ENCODE peak calls at places on chromosomes 1 and 21, in ten cellular contexts. W is BJ, X is lower lobe of right lung, I is psoas muscle, O is colonic mucosa, D is fibroblast of mammary gland, M is right atrium auricular region, Q is heart left ventricle, Y is nephron progenitor cell, F is H1. Z is an unnamed sample.

GRCh38 chr1:158019177-158019868 is 25.9 kb downstream of the KIRREL1 start:
- DNase-seq in F (no peak), X (no peak), Y (peak), Q (peak), I (peak), M (peak), O (no peak), D (peak), W (peak), Z (peak)

GRCh38 chr1:29628190-29628589 is 391.9 kb downstream of the PTPRU start:
- DNase-seq in F (no peak), Q (no peak), Y (no peak), O (peak), W (no peak), X (no peak), I (no peak), D (no peak), M (peak), Z (no peak)

GRCh38 chr1:66090863-66091457 is 298.3 kb downstream of the PDE4B start:
- DNase-seq in D (no peak), Q (no peak), I (no peak), Y (no peak), X (no peak), W (no peak), F (no peak), O (no peak), M (no peak), Z (no peak)

GRCh38 chr21:43855955-43856354 is 9.1 kb upstream of the AGPAT3 start:
- DNase-seq in X (no peak), Q (no peak), O (no peak), M (no peak), I (no peak), D (no peak), W (no peak), Y (no peak), F (no peak), Z (no peak)

GRCh38 chr21:28742527-28742926 is 250.2 kb downstream of the LTN1 start:
- DNase-seq in I (no peak), Q (no peak), Y (no peak), X (no peak), D (peak), M (no peak), W (no peak), F (no peak), O (no peak), Z (no peak)

GRCh38 chr1:203215573-203215972 is 13.9 kb downstream of the CHIT1 start:
- DNase-seq in M (no peak), X (no peak), Q (no peak), W (no peak), F (no peak), O (no peak), I (no peak), Y (no peak), D (no peak), Z (no peak)

GRCh38 chr1:55781944-55782482 is 566.8 kb upstream of the USP24 start:
- DNase-seq in F (no peak), O (peak), M (no peak), Q (no peak), Y (no peak), I (no peak), W (peak), X (no peak), D (peak), Z (peak)

GRCh38 chr1:159180516-159180915 is 9.1 kb downstream of the CADM3 start:
- DNase-seq in Y (no peak), X (no peak), W (no peak), M (no peak), Q (no peak), D (no peak), I (no peak), F (no peak), O (no peak), Z (no peak)

GRCh38 chr1:53065391-53065790 is 3.4 kb downstream of the PODN start:
- DNase-seq in X (peak), Q (no peak), D (no peak), W (no peak), O (no peak), I (no peak), F (peak), Y (no peak), M (peak), Z (no peak)

GRCh38 chr1:173137116-173137515 is 70.0 kb downstream of the TNFSF4 start:
- DNase-seq in M (no peak), X (no peak), D (no peak), F (no peak), O (no peak), Y (no peak), W (no peak), Q (no peak), I (no peak), Z (no peak)

GRCh38 chr1:209038735-209039134 is 544.8 kb upstream of the CAMK1G start:
- DNase-seq in D (peak), Q (no peak), O (no peak), X (no peak), Y (no peak), M (no peak), W (no peak), F (no peak), I (no peak), Z (no peak)

GRCh38 chr1:15870421-15870820 is 22.9 kb downstream of the SPEN start:
- DNase-seq in Y (no peak), O (no peak), W (no peak), D (peak), X (no peak), I (no peak), Q (no peak), F (no peak), M (no peak), Z (no peak)

GRCh38 chr1:25685938-25686665 is 69.5 kb downstream of the MAN1C1 start:
- DNase-seq in W (no peak), X (no peak), Y (no peak), Q (no peak), F (no peak), D (peak), I (peak), M (peak), O (no peak), Z (no peak)

GRCh38 chr1:171738921-171739320 is 2.9 kb downstream of the VAMP4 start:
- DNase-seq in Q (no peak), O (no peak), M (no peak), X (no peak), D (peak), W (no peak), Y (no peak), F (no peak), I (no peak), Z (no peak)

GRCh38 chr1:232169436-232169835 is 460.5 kb downstream of the SIPA1L2 start:
- DNase-seq in D (no peak), I (no peak), W (no peak), M (no peak), Y (no peak), F (no peak), Q (no peak), O (no peak), X (no peak), Z (no peak)

GRCh38 chr21:21003701-21004100 is 5.5 kb downstream of the NCAM2 start:
- DNase-seq in F (no peak), M (no peak), O (no peak), Y (peak), D (peak), Q (no peak), I (no peak), W (no peak), X (no peak), Z (no peak)

GRCh38 chr1:31504001-31504400 is 72.3 kb upstream of the TINAGL1 start:
- DNase-seq in D (no peak), O (peak), W (no peak), X (no peak), Y (no peak), M (peak), I (no peak), F (no peak), Q (no peak), Z (no peak)

GRCh38 chr1:31502926-31503511 is 73.3 kb upstream of the TINAGL1 start:
- DNase-seq in W (no peak), D (no peak), O (no peak), Q (no peak), M (no peak), F (peak), I (no peak), X (no peak), Y (no peak), Z (no peak)

GRCh38 chr1:31502253-31502652 is 74.1 kb upstream of the TINAGL1 start:
- DNase-seq in D (no peak), Q (no peak), F (no peak), O (no peak), I (no peak), Y (no peak), M (no peak), X (no peak), W (no peak), Z (no peak)

GRCh38 chr1:31503581-31503980 is 72.7 kb upstream of the TINAGL1 start:
- DNase-seq in M (peak), F (no peak), D (no peak), X (no peak), I (no peak), Y (no peak), O (no peak), Q (no peak), W (no peak), Z (no peak)

DNA sequence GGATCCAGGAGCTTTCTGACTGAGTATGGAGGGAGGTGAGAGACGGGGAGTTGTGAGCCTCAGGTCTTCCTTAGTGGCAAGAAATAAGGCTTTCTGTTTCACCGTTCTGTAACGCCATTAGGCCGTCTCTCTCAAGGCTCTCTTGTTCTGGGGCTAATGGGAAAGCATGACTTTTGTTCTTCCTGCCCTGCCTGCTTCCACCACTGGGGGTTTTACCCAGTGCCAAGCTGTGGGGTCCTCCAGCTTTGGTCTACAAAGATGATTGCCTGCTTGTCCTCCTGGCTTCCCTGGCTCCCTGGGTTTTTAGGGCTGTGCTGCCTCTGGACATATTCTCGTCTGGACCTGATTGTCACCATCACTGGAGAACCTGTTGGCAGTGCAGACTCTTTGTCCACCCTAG is 74.8 kb upstream of the TINAGL1 start:
- DNase-seq in Q (no peak), M (no peak), X (no peak), D (no peak), O (no peak), W (no peak), Y (no peak), F (no peak), I (no peak), Z (no peak)
- TF ChIP-seq CTCF in Q (no peak), M (no peak), X (no peak), D (peak), O (no peak), W (peak), Y (no peak), F (peak), I (no peak), Z (peak)

DNA sequence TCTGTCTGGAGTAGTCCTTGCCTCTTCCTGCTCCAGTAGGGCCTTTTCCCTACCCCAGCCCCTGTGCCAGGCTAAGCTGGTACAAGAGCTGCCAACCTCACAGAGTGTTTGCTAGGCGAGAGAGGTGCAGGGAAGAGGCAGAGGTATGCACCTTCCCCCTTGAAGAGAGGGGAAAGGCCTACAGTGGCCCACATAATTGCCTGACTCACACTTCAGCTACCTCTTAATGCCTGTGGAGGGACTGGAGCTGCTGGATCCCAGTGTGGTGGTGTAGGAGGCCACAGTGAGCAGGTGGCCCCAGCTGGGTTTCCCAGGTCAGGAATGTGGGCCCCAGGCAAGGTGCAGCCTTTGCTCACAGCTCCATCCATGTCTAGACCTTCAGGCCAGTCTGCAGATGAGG is 3.3 kb upstream of the CCDC28B start:
- DNase-seq in Y (no peak), X (no peak), M (no peak), Q (no peak), F (no peak), W (no peak), I (no peak), O (no peak), D (no peak), Z (no peak)
- TF ChIP-seq CTCF in Y (no peak), X (no peak), M (no peak), Q (no peak), F (no peak), W (no peak), I (no peak), O (no peak), D (no peak), Z (no peak)

GRCh38 chr1:13748610-13749505 is 48.9 kb downstream of the PRDM2 start:
- DNase-seq in W (peak), F (peak), I (peak), Y (peak), X (peak), O (peak), D (peak), Q (peak), M (peak), Z (peak)
- TF ChIP-seq CTCF in W (peak), F (no peak), I (no peak), Y (no peak), X (no peak), O (no peak), D (no peak), Q (no peak), M (no peak), Z (no peak)

GRCh38 chr1:1599030-1599916 is 662 bp downstream of the FNDC10 start:
- DNase-seq in Y (peak), F (peak), X (peak), W (no peak), O (no peak), I (no peak), D (peak), M (no peak), Q (peak), Z (no peak)
- TF ChIP-seq CTCF in Y (peak), F (peak), X (peak), W (no peak), O (no peak), I (no peak), D (no peak), M (no peak), Q (no peak), Z (no peak)

DNA sequence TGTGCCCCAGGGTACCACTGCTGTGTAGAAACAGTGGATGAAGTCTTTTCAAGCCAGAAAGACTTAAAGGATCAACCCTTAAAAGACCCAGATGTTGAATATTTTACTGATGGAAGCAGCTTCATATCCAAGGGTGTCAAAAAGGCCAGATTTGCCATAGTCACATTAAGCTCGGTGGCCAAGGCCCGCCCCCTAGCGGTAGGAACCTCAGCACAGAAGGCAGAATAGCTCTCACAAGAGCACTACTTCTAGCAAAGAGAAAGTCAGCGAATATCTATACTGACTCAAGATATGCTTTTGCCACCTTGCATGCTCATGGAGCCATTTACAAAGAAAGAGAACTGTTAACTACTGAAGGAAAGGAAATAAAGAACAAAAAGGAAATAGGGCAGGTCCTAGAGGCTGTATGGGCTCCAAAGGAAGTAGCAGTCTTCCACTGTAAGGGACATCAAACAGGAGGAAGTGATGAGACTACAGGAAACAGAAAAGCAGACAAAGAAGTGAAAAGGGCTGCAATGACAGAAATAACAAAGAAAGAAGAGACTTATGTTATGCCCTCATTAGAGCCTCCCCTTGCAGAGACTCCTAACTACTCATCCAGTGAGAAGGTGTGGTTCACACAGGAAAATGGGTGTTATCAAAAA is 90.5 kb downstream of the LIPI start:
- DNase-seq in Y (peak), O (peak), I (no peak), M (no peak), Q (no peak), D (peak), W (no peak), F (peak), X (no peak), Z (no peak)
- TF ChIP-seq CTCF in Y (peak), O (peak), I (peak), M (peak), Q (no peak), D (peak), W (peak), F (peak), X (peak), Z (peak)

DNA sequence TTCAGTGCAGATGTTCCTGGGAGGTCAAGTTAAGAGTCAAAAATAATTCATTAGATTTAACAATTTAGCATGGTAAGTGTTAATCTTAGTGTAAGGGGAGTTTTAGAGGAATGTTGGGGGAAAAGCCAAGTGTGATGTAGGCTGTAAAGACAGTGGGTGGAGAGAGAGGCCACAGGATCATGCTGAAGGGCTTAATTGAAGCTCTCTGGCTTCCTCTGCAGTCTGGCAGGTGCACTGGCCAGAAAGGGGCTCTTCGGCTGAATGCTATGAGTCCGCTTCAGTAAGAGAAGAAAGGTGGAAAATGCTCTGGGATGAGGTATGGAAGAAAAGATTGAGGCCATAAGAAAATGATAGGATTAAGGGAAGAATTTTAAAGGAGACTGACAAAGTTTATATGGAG is 3.0 kb downstream of the BRDT start:
- DNase-seq in M (no peak), X (no peak), F (no peak), Q (no peak), D (no peak), W (no peak), Y (no peak), I (no peak), O (no peak), Z (no peak)
- TF ChIP-seq CTCF in M (no peak), X (no peak), F (peak), Q (no peak), D (no peak), W (no peak), Y (no peak), I (no peak), O (no peak), Z (no peak)

GRCh38 chr1:191618202-191618601 is 540.1 kb upstream of the RGS18 start:
- DNase-seq in F (no peak), W (no peak), X (no peak), I (no peak), D (no peak), Q (no peak), Y (no peak), O (no peak), M (no peak), Z (no peak)
- TF ChIP-seq CTCF in F (no peak), W (no peak), X (no peak), I (no peak), D (no peak), Q (no peak), Y (no peak), O (no peak), M (no peak), Z (no peak)

DNA sequence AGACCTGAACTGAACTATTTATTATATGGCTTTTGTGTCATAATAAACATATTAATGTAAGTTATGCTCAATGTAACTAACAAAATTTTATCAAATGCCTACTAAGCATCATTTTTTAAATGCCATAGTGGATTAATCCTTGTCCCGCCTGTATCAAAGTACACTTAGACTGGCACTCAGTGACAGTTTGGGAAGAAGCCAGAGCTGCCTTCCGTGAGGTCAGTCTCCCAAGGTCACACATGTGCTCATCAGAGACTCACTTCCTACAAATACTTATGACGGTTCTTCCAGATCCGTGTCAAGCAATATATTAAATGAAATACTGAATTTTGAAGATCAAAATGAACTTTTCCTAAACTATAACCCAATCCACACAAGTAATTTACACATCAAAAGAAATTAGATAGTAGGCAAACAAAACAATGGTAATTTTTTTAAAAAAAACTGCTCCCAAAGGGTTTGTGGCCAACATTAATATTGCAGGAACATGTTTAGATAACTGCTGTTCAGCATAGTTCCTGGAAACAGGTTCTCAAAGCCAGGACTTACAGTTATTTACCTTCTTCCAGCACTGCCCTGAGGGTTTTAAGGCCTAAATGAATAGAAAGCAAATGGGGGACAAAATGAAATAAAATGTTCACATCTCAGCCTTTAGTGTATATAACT is 27.2 kb downstream of the WLS start:
- DNase-seq in Q (peak), X (no peak), D (no peak), M (no peak), W (no peak), I (no peak), Y (no peak), O (no peak), F (no peak), Z (no peak)
- TF ChIP-seq CTCF in Q (peak), X (no peak), D (no peak), M (no peak), W (no peak), I (peak), Y (no peak), O (no peak), F (no peak), Z (no peak)

DNA sequence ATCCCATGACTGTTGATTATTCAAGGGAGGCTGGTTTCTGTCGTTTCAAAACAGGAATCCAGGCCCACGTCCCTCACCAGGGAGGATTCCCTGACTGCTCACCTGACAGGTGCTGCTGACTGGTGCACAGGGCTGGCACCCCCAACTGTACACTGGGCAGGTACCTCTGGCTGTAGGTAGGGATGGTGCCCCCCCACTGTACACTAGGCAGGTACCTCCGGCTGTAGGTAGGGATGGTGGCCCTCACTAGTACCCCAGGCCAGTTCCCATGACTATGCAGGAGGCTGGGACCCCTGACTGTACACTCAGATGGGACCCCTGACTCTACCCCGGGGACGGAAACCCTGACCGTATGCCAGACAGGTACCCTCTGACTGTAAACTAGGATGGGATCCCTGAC is 33.6 kb upstream of the PDE9A start:
- DNase-seq in M (no peak), X (no peak), I (no peak), Y (no peak), W (no peak), Q (no peak), D (no peak), O (no peak), F (no peak), Z (no peak)
- TF ChIP-seq CTCF in M (no peak), X (no peak), I (no peak), Y (no peak), W (no peak), Q (no peak), D (no peak), O (no peak), F (no peak), Z (no peak)

Z was measured in retinal pigment epithelial cell.